ENCODE peak calls at places on chromosomes 3 and 15, in seven cellular contexts. T, N, E, U, S, O and Q are unnamed samples.

GRCh38 chr3:40523781-40524180 is 979 bp upstream of the ZNF621 start:
- DNase-seq in T (no peak), E (no peak), O (no peak), S (no peak), U (no peak), N (peak; percentile 7), Q (no peak)

GRCh38 chr3:56133423-56133822 is 334.8 kb downstream of the ERC2 start:
- DNase-seq in N (no peak), O (no peak), T (peak; percentile 61), S (no peak), E (no peak), U (no peak), Q (no peak)

GRCh38 chr3:38458796-38459498 is 5.3 kb downstream of the ACVR2B start:
- DNase-seq in E (no peak), U (peak; percentile 51), T (peak; percentile 39), S (no peak), O (no peak), N (no peak), Q (peak; percentile 4)

GRCh38 chr3:45664558-45664957 is 24.6 kb upstream of the SACM1L start:
- DNase-seq in S (no peak), U (no peak), T (no peak), E (peak; percentile 56), N (peak; percentile 57), O (no peak), Q (peak; percentile 65)

GRCh38 chr3:61669676-61670299 is 108.4 kb downstream of the PTPRG start:
- DNase-seq in S (no peak), E (peak; percentile 20), O (no peak), U (no peak), N (no peak), T (no peak), Q (no peak)

GRCh38 chr3:31456373-31456772 is 76.4 kb upstream of the STT3B start:
- DNase-seq in U (no peak), N (no peak), O (no peak), T (no peak), E (no peak), S (no peak), Q (no peak)

GRCh38 chr15:98953950-98954349 is 53.6 kb downstream of the PGPEP1L start:
- DNase-seq in O (no peak), T (no peak), S (no peak), U (peak; percentile 40), N (no peak), E (no peak), Q (no peak)

GRCh38 chr3:120350431-120350941 is 1.3 kb upstream of the LRRC58 start:
- DNase-seq in O (no peak), U (peak; percentile 20), T (peak; percentile 84), E (no peak), N (no peak), S (no peak), Q (no peak)

GRCh38 chr3:101695779-101696372 is 9.4 kb upstream of the RPL24 start:
- DNase-seq in N (peak; percentile 69), S (no peak), O (no peak), E (no peak), T (peak; percentile 68), U (peak; percentile 36), Q (no peak)

GRCh38 chr3:178665747-178666146 is 129.5 kb downstream of the KCNMB2 start:
- DNase-seq in S (no peak), E (no peak), N (no peak), T (peak; percentile 64), U (no peak), O (no peak), Q (no peak)

GRCh38 chr15:92277776-92278175 is 115.9 kb upstream of the ST8SIA2 start:
- DNase-seq in T (peak; percentile 0), U (no peak), E (no peak), S (no peak), N (no peak), O (no peak), Q (no peak)

GRCh38 chr15:52362497-52362896 is 66.9 kb upstream of the MYO5C start:
- DNase-seq in N (no peak), E (no peak), T (peak; percentile 71), O (no peak), S (no peak), U (no peak), Q (no peak)

GRCh38 chr15:91528811-91529210 is 324.7 kb upstream of the SLCO3A1 start:
- DNase-seq in S (no peak), T (no peak), N (no peak), U (no peak), O (no peak), E (no peak), Q (no peak)

GRCh38 chr3:119695480-119695879 is 7.3 kb upstream of the CFAP91 start:
- DNase-seq in T (peak; percentile 20), N (no peak), U (no peak), S (no peak), O (no peak), E (no peak), Q (no peak)

GRCh38 chr3:11716576-11717250 is 73.0 kb upstream of the VGLL4 start:
- DNase-seq in O (no peak), E (no peak), T (peak; percentile 32), U (no peak), S (no peak), N (no peak), Q (no peak)

GRCh38 chr3:126116526-126116925 is 32.6 kb upstream of the SLC41A3 start:
- DNase-seq in U (no peak), S (no peak), N (no peak), T (no peak), E (no peak), O (no peak), Q (no peak)

GRCh38 chr3:126113733-126114132 is 29.8 kb upstream of the SLC41A3 start:
- DNase-seq in N (no peak), S (no peak), U (no peak), E (no peak), T (no peak), O (peak; percentile 52), Q (no peak)

GRCh38 chr3:126113238-126113555 is 29.3 kb upstream of the SLC41A3 start:
- DNase-seq in N (no peak), T (no peak), U (no peak), O (no peak), S (no peak), E (no peak), Q (no peak)

GRCh38 chr3:126112531-126113237 is 28.8 kb upstream of the SLC41A3 start:
- DNase-seq in O (no peak), E (no peak), U (no peak), N (no peak), S (no peak), T (no peak), Q (no peak)

DNA sequence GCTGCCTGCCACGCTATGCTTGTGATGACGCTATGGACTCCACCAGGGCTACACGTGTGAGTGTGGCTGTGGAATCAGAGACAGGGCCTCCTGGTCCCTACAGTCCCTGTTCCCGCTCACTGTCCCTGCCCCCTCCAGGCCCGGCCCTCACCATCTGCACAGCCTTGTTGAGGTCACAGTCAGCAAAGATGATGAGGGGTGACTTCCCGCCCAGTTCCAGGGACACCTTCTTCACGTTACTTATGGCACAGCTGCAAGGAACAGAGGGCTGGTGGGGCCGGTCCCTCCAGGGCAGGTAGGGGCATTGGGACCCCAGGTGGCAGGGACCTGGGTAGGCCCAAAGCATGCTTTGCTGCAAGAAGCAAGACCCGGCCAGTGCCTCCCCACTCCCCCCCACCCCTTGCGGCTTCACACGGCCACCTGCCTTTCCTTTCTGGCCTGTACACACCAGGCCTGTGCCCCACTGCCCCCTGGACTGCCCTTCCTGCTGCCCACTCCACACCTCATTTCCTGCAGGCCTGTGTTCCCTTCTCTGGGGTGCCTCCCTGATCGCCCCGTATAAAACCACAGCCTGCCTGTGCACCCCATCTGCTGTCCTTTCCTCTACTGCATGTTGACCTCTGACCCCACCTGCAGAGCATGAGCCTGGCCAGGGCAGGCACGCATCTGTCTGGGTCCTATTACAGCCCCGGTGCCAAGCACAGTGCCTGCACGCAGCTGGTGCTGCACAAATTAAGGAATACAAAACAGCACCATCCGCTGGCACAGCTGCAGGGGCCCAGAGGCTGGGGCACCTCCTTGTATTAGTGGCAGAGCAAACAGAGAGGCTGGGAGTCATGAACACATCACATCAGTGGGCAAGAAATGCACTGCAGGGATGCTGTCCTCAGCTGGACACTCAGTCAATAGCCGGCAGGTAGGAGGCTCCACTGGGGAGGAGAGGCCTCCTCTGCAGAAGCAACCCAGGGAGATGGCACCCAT is 30.8 kb upstream of the SLC41A3 start:
- DNase-seq in E (no peak), T (no peak), S (no peak), N (no peak), O (no peak), U (no peak), Q (no peak)
- TF ChIP-seq CTCF in E (no peak), T (no peak), S (no peak), N (no peak), O (no peak), U (no peak), Q (no peak)

DNA sequence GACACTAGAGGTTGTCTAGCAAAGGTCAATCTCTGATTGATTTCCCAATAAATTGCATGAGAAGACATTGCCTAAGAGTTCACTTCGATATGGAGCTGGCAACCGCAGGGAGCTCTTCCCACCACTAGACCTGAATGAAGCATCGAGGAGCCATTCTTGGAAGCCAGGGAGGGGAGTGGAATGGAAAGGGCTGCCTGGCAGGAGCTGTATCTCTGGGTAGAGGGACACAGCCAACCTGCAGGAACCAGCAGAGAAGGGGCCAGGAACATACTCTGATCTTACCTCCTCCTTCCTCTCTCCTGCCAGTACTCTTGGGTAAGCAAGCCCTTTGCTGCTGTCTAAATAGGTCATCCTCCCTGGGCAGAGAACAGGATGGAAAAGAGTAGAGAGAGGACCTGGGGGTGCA is 156.9 kb upstream of the TSC22D2 start:
- DNase-seq in N (no peak), U (no peak), S (no peak), O (no peak), E (no peak), T (no peak), Q (no peak)
- TF ChIP-seq CTCF in N (no peak), U (no peak), S (no peak), O (no peak), E (no peak), T (no peak), Q (no peak)

DNA sequence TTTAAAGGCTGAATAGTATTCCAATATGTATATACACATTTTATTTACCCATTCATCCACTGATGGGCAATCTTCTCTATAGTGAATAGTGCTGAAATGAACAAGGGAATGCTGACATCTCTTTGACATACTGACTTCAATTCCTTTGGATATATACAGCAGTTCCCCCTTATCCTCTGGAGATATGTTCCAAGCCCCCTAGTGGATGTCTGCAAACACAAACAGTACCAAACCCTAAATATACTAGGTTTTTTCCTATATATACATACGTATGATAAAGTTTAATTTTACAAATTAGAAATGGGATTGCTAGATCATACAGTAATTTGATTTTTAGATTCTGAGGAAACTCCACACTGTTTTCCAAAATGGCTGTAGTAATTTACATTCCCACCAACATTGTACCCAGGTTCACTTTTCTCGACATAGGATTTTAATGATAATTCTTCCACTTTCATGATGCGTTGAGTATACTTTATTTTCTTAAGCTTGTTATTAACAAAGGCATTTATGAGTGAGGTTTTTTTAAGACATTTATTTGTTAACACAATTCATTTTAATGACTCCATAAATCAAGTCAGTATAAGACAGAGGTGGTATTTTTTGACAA is 38.2 kb downstream of the VPS13C start:
- DNase-seq in O (no peak), U (no peak), N (no peak), S (no peak), E (no peak), T (peak; percentile 3), Q (no peak)
- TF ChIP-seq CTCF in O (peak; percentile 71), U (no peak), N (peak; percentile 34), S (peak; percentile 50), E (no peak), T (peak; percentile 32), Q (no peak)

DNA sequence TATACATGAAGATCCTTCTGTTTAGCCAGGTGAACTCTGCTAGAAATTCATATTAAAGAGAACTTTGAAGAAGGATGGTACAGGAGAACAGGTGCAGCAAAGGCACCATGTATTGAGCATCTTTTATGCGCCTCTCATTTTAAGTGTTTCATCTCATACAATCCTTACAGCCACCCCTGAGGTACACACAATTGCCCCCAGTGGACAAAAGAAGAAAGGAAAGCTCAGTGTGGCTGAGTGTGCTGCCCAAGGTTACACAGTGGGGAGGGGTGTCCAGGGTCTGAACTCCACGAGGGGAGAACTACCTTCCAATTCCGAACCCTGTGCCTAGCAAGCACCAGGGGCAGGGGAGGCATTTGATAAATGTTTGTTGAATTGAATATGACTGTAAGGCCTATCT is 98.6 kb downstream of the MECOM start:
- DNase-seq in O (no peak), U (no peak), E (no peak), N (no peak), S (no peak), T (no peak), Q (no peak)
- TF ChIP-seq CTCF in O (no peak), U (no peak), E (no peak), N (no peak), S (peak; percentile 39), T (peak; percentile 27), Q (no peak)